ENCODE peak calls at places on chromosomes 1 and 21, in eight cellular contexts. O, V, Q, R, N, T, C and Y are unnamed samples.

GRCh38 chr21:33403128-33403785 is at the start of gene IFNGR2:
- DNase-seq in O (no peak), V (peak), Q (no peak), R (peak), N (no peak), T (peak), C (peak), Y (no peak)

GRCh38 chr1:198157847-198158765 is 1.3 kb downstream of the NEK7 start:
- DNase-seq in O (peak), V (peak), Q (peak), R (peak), N (no peak), T (no peak), C (no peak), Y (no peak)

GRCh38 chr1:26391450-26391849 is 18.9 kb upstream of the ZNF683 start:
- DNase-seq in O (peak), V (peak), Q (peak), R (no peak), N (peak), T (no peak), C (no peak), Y (no peak)

GRCh38 chr1:234621657-234622335 is 11.8 kb upstream of the IRF2BP2 start:
- DNase-seq in O (peak), V (peak), Q (peak), R (no peak), N (peak), T (no peak), C (peak), Y (no peak)

GRCh38 chr1:73839922-73840321 is 358.1 kb downstream of the LRRIQ3 start:
- DNase-seq in O (no peak), V (peak), Q (peak), R (no peak), N (peak), T (no peak), C (no peak), Y (no peak)

GRCh38 chr1:89546934-89547562 is 22.4 kb downstream of the LRRC8B start:
- DNase-seq in O (no peak), V (no peak), Q (peak), R (no peak), N (no peak), T (no peak), C (no peak), Y (no peak)

GRCh38 chr21:43211085-43212071 is 42.6 kb downstream of the CRYAA start:
- DNase-seq in O (no peak), V (peak), Q (no peak), R (peak), N (no peak), T (peak), C (no peak), Y (peak)

GRCh38 chr1:41726899-41727748 is 191.6 kb downstream of the HIVEP3 start:
- DNase-seq in O (no peak), V (no peak), Q (no peak), R (peak), N (no peak), T (peak), C (no peak), Y (no peak)

GRCh38 chr1:177913762-177914540 is 55.9 kb downstream of the SEC16B start:
- DNase-seq in O (peak), V (peak), Q (peak), R (peak), N (peak), T (no peak), C (no peak), Y (no peak)

GRCh38 chr21:34881894-34882371 is 167.2 kb downstream of the RUNX1 start:
- DNase-seq in O (peak), V (peak), Q (peak), R (no peak), N (peak), T (no peak), C (no peak), Y (no peak)

GRCh38 chr1:53902235-53902920 is 8.4 kb downstream of the DIO1 start:
- DNase-seq in O (no peak), V (no peak), Q (no peak), R (no peak), N (no peak), T (no peak), C (no peak), Y (no peak)

GRCh38 chr1:164721037-164721496 is 162.1 kb downstream of the PBX1 start:
- DNase-seq in O (no peak), V (no peak), Q (no peak), R (no peak), N (no peak), T (no peak), C (no peak), Y (no peak)

GRCh38 chr1:4970532-4970931 is 316.1 kb downstream of the AJAP1 start:
- DNase-seq in O (no peak), V (no peak), Q (no peak), R (no peak), N (no peak), T (no peak), C (no peak), Y (no peak)

GRCh38 chr1:109185357-109185756 is 28.4 kb upstream of the SARS1 start:
- DNase-seq in O (peak), V (no peak), Q (no peak), R (no peak), N (no peak), T (no peak), C (no peak), Y (no peak)

GRCh38 chr1:101259744-101260148 is 22.9 kb downstream of the S1PR1 start:
- DNase-seq in O (peak), V (peak), Q (peak), R (no peak), N (peak), T (no peak), C (no peak), Y (no peak)

GRCh38 chr1:62228883-62229187 is 34.2 kb downstream of the L1TD1 start:
- DNase-seq in O (no peak), V (no peak), Q (no peak), R (no peak), N (no peak), T (peak), C (no peak), Y (no peak)

GRCh38 chr1:62229932-62230331 is 35.3 kb downstream of the L1TD1 start:
- DNase-seq in O (no peak), V (no peak), Q (no peak), R (no peak), N (no peak), T (peak), C (no peak), Y (no peak)

GRCh38 chr1:62230724-62231123 is 36.1 kb downstream of the L1TD1 start:
- DNase-seq in O (peak), V (no peak), Q (peak), R (no peak), N (peak), T (peak), C (no peak), Y (no peak)

GRCh38 chr1:62228139-62228882 is 33.7 kb downstream of the L1TD1 start:
- DNase-seq in O (no peak), V (no peak), Q (no peak), R (no peak), N (no peak), T (peak), C (no peak), Y (no peak)

GRCh38 chr1:62229468-62229867 is 34.8 kb downstream of the L1TD1 start:
- DNase-seq in O (no peak), V (no peak), Q (no peak), R (no peak), N (no peak), T (peak), C (no peak), Y (no peak)
- TF ChIP-seq CTCF in O (no peak), V (no peak), Q (no peak), R (no peak), N (no peak), T (no peak), C (no peak), Y (no peak)

GRCh38 chr1:156746716-156747631 is 4.5 kb downstream of the HDGF start:
- DNase-seq in O (peak), V (peak), Q (peak), R (peak), N (peak), T (peak), C (peak), Y (peak)
- TF ChIP-seq CTCF in O (peak), V (no peak), Q (no peak), R (no peak), N (peak), T (no peak), C (no peak), Y (peak)

GRCh38 chr1:226686440-226687436 is 52.3 kb downstream of the ITPKB start:
- DNase-seq in O (no peak), V (no peak), Q (no peak), R (no peak), N (no peak), T (peak), C (no peak), Y (no peak)

GRCh38 chr1:226685196-226685820 is 53.8 kb downstream of the ITPKB start:
- DNase-seq in O (no peak), V (no peak), Q (no peak), R (no peak), N (no peak), T (peak), C (no peak), Y (no peak)

GRCh38 chr1:226688056-226688748 is 50.9 kb downstream of the ITPKB start:
- DNase-seq in O (no peak), V (no peak), Q (no peak), R (no peak), N (no peak), T (peak), C (no peak), Y (no peak)

GRCh38 chr1:226688852-226689251 is 50.2 kb downstream of the ITPKB start:
- DNase-seq in O (no peak), V (no peak), Q (no peak), R (no peak), N (no peak), T (peak), C (no peak), Y (no peak)

GRCh38 chr1:226687476-226687875 is 51.6 kb downstream of the ITPKB start:
- DNase-seq in O (no peak), V (no peak), Q (no peak), R (no peak), N (no peak), T (peak), C (no peak), Y (no peak)
- TF ChIP-seq CTCF in O (no peak), V (no peak), Q (no peak), R (no peak), N (no peak), T (no peak), C (no peak), Y (no peak)

DNA sequence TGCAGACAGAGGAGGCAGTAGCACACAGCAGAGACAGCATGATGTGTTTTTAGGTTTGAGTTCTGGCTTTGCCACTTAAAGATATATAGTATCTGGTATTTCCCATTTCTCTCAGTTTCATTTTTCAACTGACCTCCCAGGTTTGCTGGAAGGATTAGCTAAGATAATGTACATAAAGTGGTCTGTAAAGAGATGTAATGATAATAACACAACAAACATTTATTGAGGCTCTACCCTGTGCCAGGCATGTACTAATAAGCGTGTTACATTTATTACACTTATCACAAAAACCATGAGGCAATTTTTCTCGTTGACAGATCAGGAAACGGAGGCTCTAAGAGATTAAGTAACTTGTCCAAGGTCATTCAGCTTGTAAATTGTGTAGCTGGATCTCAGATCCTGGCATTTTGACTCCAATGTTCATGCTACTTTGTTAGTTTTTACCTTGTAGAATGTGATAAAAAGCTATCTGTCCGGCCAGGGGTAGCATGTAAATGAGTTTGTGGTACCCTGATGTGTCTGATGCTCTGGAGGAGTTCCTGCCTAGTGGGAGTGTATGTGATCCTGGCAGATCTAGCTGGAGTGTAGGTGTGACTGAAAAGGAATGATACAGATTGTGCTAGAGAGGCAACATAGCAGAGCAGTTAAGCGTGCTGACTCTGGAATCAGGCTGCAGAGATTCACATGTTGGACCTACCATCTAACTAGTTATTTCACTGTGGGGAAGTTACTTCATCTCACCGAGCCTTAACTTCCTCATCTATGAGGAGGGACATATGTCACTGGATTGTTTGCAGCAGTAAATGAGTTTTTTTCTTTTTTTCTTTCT is 146.6 kb downstream of the VPS13D start:
- DNase-seq in O (no peak), V (peak), Q (no peak), R (no peak), N (no peak), T (no peak), C (no peak), Y (no peak)
- TF ChIP-seq CTCF in O (no peak), V (no peak), Q (no peak), R (no peak), N (no peak), T (no peak), C (no peak), Y (no peak)

DNA sequence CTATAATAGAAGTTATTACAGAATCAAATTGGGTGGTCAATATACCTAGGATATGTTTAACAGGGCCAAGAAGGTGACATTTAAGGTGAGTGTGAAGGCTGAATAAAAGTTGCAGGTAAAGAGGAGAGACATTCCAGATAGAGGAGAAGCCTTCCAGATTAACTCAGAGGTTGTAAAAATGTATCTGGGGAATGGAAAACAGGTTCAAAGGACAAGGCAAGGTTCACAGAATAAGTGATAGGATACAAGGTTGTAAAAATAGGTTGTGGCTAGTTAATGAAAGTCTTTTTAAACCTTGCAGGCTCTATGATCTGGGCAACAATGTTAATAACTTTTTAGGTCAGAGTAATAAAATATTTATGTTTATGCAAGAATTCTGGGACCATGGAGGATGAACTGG is 40.2 kb downstream of the FUBP1 start:
- DNase-seq in O (no peak), V (no peak), Q (no peak), R (no peak), N (no peak), T (no peak), C (no peak), Y (no peak)
- TF ChIP-seq CTCF in O (no peak), V (no peak), Q (no peak), R (no peak), N (no peak), T (no peak), C (no peak), Y (no peak)

DNA sequence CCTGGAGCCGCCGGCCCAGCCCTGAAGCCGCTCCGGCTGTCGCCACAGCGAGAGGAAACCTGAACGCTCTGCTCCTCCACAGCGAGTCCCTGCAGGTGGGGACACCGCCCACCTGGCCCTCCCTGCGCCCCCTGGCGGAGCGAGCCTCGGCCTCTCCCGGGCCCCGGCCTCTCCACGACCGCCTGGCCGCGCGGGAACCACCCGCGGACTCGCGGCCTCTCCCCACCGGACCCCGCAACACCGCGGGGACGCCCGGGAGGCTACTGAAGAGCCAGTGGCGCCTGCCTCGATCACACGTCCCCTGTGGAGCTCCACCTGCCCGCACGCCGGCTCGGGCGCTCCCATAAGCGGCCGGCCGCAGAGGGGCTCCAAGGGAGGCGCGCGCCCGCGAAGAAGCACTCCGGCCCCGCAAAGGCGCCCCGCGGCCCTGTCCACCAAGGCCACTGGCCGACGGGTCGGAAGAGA is 109.6 kb downstream of the KCNN3 start:
- DNase-seq in O (no peak), V (no peak), Q (no peak), R (peak), N (no peak), T (peak), C (peak), Y (peak)
- TF ChIP-seq CTCF in O (peak), V (peak), Q (peak), R (peak), N (peak), T (peak), C (peak), Y (peak)

GRCh38 chr1:167052389-167052788 is 37.8 kb downstream of the GPA33 start:
- DNase-seq in O (no peak), V (no peak), Q (no peak), R (no peak), N (no peak), T (no peak), C (no peak), Y (no peak)
- TF ChIP-seq CTCF in O (peak), V (peak), Q (peak), R (peak), N (peak), T (no peak), C (peak), Y (peak)